ENCODE peak calls at places on chromosome 14, in ten cellular contexts. A is chondrocyte, L is HFF-Myc, N is H9, K is glutamatergic neuron, O is heart right ventricle, J is endothelial cell, F is pancreas, I is fibroblast of mammary gland, Z is foreskin keratinocyte. R is an unnamed sample.

GRCh38 chr14:53432378-53432802 is 279.3 kb upstream of the DDHD1 start:
- DNase-seq in K (peak), O (no peak), Z (no peak), L (no peak), A (no peak), N (peak), F (no peak), J (peak), I (peak), R (no peak)

GRCh38 chr14:80325112-80325511 is 113.8 kb upstream of the DIO2 start:
- DNase-seq in I (no peak), Z (no peak), K (no peak), L (no peak), N (no peak), F (no peak), O (no peak), J (no peak), A (no peak), R (no peak)

GRCh38 chr14:54653764-54654469 is 87.0 kb downstream of the SAMD4A start:
- DNase-seq in J (peak), A (no peak), O (peak), Z (no peak), F (no peak), I (peak), N (no peak), K (no peak), L (peak), R (no peak)

GRCh38 chr14:84128025-84128424 is 1401.9 kb upstream of the FLRT2 start:
- DNase-seq in I (no peak), A (no peak), K (no peak), Z (peak), N (no peak), L (no peak), O (no peak), F (no peak), J (no peak), R (no peak)

GRCh38 chr14:102140027-102140749 is 491 bp downstream of the WDR20 start:
- DNase-seq in O (peak), Z (no peak), K (peak), J (peak), L (no peak), F (peak), N (peak), A (no peak), I (no peak), R (no peak)

GRCh38 chr14:63300854-63301253 is 17.9 kb downstream of the GPHB5 start:
- DNase-seq in L (no peak), A (no peak), Z (no peak), J (no peak), K (no peak), O (no peak), N (no peak), I (no peak), F (no peak), R (no peak)

GRCh38 chr14:101851183-101851582 is 89.7 kb downstream of the PPP2R5C start:
- DNase-seq in F (no peak), L (no peak), O (no peak), Z (no peak), J (no peak), A (no peak), K (no peak), N (no peak), I (no peak), R (peak)

GRCh38 chr14:94864421-94865195 is 94.7 kb upstream of the GSC start:
- DNase-seq in J (peak), O (no peak), F (no peak), K (peak), N (peak), A (no peak), I (no peak), Z (no peak), L (no peak), R (no peak)

GRCh38 chr14:50875359-50876090 is 3.7 kb downstream of the ABHD12B start:
- DNase-seq in O (no peak), A (no peak), N (no peak), K (no peak), L (no peak), F (no peak), J (no peak), Z (no peak), I (peak), R (no peak)

GRCh38 chr14:24074625-24075484 is 3.5 kb downstream of the CPNE6 start:
- DNase-seq in I (no peak), L (no peak), Z (no peak), J (no peak), A (no peak), N (no peak), F (peak), O (no peak), K (no peak), R (no peak)

GRCh38 chr14:61282746-61283145 is 1.6 kb upstream of the TMEM30B start:
- DNase-seq in L (no peak), J (no peak), A (no peak), I (no peak), O (no peak), K (no peak), F (no peak), N (no peak), Z (no peak), R (no peak)

GRCh38 chr14:54488646-54489317 is at the start of gene GMFB:
- DNase-seq in Z (peak), A (peak), O (peak), J (peak), F (peak), L (peak), K (peak), I (peak), N (peak), R (peak)

GRCh38 chr14:69637503-69638030 is 26.2 kb downstream of the SUSD6 start:
- DNase-seq in I (no peak), F (no peak), O (peak), L (no peak), Z (no peak), J (no peak), K (peak), A (no peak), N (no peak), R (no peak)

GRCh38 chr14:35808076-35808657 is 928 bp downstream of the RALGAPA1 start:
- DNase-seq in A (no peak), J (no peak), F (no peak), I (peak), Z (no peak), L (no peak), O (no peak), K (no peak), N (no peak), R (no peak)

GRCh38 chr14:51398898-51399297 is 158.9 kb downstream of the TMX1 start:
- DNase-seq in O (no peak), Z (peak), K (no peak), J (no peak), F (no peak), A (no peak), I (peak), L (peak), N (no peak), R (no peak)

GRCh38 chr14:23299986-23300686 is 2.5 kb downstream of the PPP1R3E start:
- DNase-seq in I (no peak), F (no peak), L (no peak), K (no peak), Z (no peak), N (no peak), A (no peak), O (no peak), J (no peak), R (no peak)

GRCh38 chr14:50978888-50979287 is 34.6 kb upstream of the PYGL start:
- DNase-seq in L (no peak), A (no peak), O (no peak), Z (no peak), J (no peak), F (no peak), I (no peak), N (no peak), K (no peak), R (no peak)

GRCh38 chr14:63510538-63510937 is 32.6 kb downstream of the PPP2R5E start:
- DNase-seq in K (no peak), I (no peak), A (no peak), L (no peak), Z (no peak), N (no peak), J (no peak), O (no peak), F (no peak), R (no peak)

GRCh38 chr14:64880382-64881121 is 845 bp upstream of the SPTB start:
- DNase-seq in J (peak), Z (no peak), N (peak), A (no peak), O (peak), K (peak), F (peak), I (no peak), L (no peak), R (no peak)
- TF ChIP-seq CTCF in J (no peak), Z (no peak), N (peak), A (no peak), O (no peak), K (no peak), F (no peak), I (no peak), L (no peak), R (no peak)

GRCh38 chr14:75880512-75880911 is 101.3 kb downstream of the TGFB3 start:
- DNase-seq in J (no peak), L (no peak), F (no peak), I (no peak), K (no peak), Z (no peak), N (peak), O (no peak), A (no peak), R (no peak)
- TF ChIP-seq CTCF in J (no peak), L (no peak), F (no peak), I (peak), K (no peak), Z (peak), N (peak), O (no peak), A (peak), R (no peak)

DNA sequence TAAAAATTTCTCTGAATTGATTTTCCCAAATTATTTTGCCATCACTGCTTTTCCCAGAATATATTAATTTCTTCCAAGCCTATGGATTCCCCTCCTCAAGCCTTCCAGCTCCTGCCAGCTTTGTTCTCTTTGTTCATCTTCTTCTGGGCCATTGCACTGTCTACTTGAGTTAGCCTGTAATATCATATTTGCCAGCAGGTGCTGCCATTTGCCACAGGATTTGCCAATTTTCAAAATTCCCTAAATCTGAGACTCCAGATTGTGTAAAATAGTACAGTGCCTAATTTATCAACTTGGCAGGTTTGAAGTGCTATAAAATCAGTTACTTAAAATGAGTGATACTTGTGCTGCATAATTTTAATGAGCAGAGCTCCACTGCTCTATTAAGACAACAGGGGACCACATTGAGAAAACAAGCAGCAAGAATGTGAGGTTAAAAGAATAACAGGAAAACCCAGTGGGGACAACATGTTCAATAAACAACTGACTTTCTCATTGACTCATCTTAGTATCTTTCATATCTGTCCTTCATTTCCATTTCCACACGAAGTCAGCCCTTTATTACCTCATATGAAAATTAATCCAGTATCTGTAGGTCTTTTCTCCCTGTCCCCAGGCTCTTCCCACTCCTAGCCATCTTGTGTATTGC is 84.6 kb upstream of the CCDC196 start:
- DNase-seq in Z (no peak), N (no peak), A (no peak), O (no peak), L (no peak), F (no peak), K (no peak), J (no peak), I (peak), R (no peak)
- TF ChIP-seq CTCF in Z (peak), N (peak), A (peak), O (peak), L (peak), F (peak), K (peak), J (peak), I (peak), R (peak)

DNA sequence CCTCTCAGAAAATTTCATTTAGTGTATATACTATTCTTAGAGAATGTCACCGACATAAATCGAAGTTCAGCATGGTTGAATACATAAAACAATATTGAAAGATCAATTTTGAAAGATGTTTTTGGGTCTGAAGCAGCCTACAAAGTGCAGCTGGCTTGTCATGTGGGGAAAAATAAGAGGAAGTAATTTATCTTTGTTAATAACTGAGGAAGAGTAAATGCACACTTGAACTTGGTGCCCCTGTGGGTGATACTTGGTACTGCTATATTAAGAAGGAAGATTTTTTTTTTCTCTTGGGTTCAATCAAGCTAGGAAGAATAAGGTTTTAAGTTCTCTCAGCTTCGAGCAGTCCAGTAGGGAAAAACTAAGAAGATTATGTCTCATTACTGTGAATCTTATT is 661.3 kb downstream of the RPL10L start:
- DNase-seq in J (no peak), I (no peak), Z (no peak), A (no peak), L (no peak), N (no peak), K (no peak), O (no peak), F (no peak), R (no peak)
- TF ChIP-seq CTCF in J (peak), I (peak), Z (peak), A (peak), L (no peak), N (peak), K (peak), O (no peak), F (no peak), R (peak)

GRCh38 chr14:81565441-81566290 is 32.0 kb upstream of the SEL1L start:
- DNase-seq in I (peak), L (no peak), Z (peak), F (no peak), K (peak), J (peak), N (no peak), A (no peak), O (no peak), R (no peak)
- TF ChIP-seq CTCF in I (peak), L (peak), Z (peak), F (peak), K (peak), J (peak), N (peak), A (peak), O (peak), R (peak)

GRCh38 chr14:93137864-93138263 is 22.1 kb upstream of the ITPK1 start:
- DNase-seq in F (peak), A (no peak), J (no peak), K (peak), Z (no peak), O (peak), N (peak), I (no peak), L (no peak), R (no peak)
- TF ChIP-seq CTCF in F (peak), A (no peak), J (no peak), K (no peak), Z (peak), O (peak), N (peak), I (no peak), L (peak), R (no peak)

DNA sequence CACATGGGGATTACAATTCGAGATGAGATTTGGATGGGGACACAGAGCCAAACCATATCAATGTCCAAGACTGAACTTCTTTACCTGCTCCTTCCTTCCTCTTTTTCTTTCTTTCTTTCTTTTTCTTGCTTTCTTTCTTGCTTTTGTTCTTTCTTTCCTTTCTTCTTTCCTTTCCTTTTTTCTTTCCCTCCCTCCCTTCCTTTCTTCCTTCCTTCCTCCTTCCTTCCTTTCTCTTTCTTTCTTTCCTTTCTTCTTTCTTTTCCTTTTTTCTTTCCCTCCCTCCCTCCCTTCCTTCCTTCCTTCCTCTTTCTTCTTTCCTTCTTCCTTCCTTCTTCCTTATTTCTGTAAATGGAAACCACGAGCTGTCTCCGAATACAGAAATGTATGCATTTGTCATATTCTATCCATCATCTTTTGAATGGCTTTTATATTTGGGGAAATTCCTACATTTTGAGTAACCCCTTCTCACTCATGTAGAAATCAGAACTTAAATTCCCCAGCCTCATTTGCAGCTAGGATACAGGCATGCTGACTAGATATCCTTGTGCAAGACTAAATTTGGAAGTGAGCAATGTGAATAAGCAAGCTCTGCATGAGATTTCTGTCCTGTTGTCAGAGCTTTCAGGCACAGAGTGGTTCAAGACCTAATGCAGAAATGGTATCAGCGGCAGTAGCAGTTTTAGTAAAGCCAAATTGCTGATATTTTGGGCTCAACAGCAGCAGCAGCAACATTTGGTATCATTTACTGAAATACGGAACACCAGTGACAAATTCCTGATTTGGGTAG is 11.5 kb downstream of the GPR33 start:
- DNase-seq in A (no peak), Z (no peak), F (no peak), I (peak), J (no peak), N (no peak), L (no peak), K (no peak), O (no peak), R (no peak)
- TF ChIP-seq CTCF in A (no peak), Z (no peak), F (no peak), I (no peak), J (no peak), N (no peak), L (no peak), K (no peak), O (no peak), R (no peak)

R was measured in osteocyte.